ENCODE peak calls at places on chromosomes 4 and X, in seven cellular contexts. H, Y, A, G, D, N and V are unnamed samples.

GRCh38 chr4:145482209-145483021 is 762 bp downstream of the SMAD1 start:
- DNase-seq in A (peak; percentile 50), N (peak; percentile 72), G (peak; percentile 58), H (peak; percentile 61), D (peak; percentile 76), Y (peak; percentile 55), V (no peak)

GRCh38 chrX:101395789-101396188 is 5.0 kb downstream of the RPL36A start:
- DNase-seq in D (no peak), A (no peak), N (no peak), G (no peak), H (no peak), Y (no peak), V (no peak)

GRCh38 chr4:108783666-108784463 is 21.0 kb upstream of the ETNPPL start:
- DNase-seq in A (no peak), H (peak; percentile 2), G (no peak), D (no peak), Y (no peak), N (peak; percentile 37), V (no peak)

GRCh38 chrX:20060961-20061868 is 55.5 kb downstream of the MAP7D2 start:
- DNase-seq in N (no peak), D (no peak), G (no peak), Y (no peak), H (no peak), A (no peak), V (no peak)

GRCh38 chrX:129957241-129958099 is 25.0 kb upstream of the BCORL1 start:
- DNase-seq in D (peak; percentile 55), G (peak; percentile 62), A (peak; percentile 61), H (peak; percentile 30), Y (peak; percentile 67), N (peak; percentile 20), V (no peak)

GRCh38 chr4:3747582-3747906 is 18.6 kb upstream of the ADRA2C start:
- DNase-seq in Y (no peak), D (peak; percentile 9), A (peak; percentile 67), N (no peak), G (peak; percentile 39), H (no peak), V (no peak)

GRCh38 chr4:78984593-78984992 is 45.4 kb upstream of the PAQR3 start:
- DNase-seq in H (no peak), N (no peak), A (no peak), Y (no peak), D (no peak), G (no peak), V (no peak)

GRCh38 chrX:82676386-82676785 is 831.7 kb upstream of the POU3F4 start:
- DNase-seq in H (no peak), Y (no peak), D (no peak), N (no peak), G (no peak), A (no peak), V (no peak)

GRCh38 chrX:40105016-40105790 is 7.4 kb upstream of the BCOR start:
- DNase-seq in D (no peak), Y (peak; percentile 54), H (no peak), G (no peak), A (no peak), N (no peak), V (no peak)

GRCh38 chr4:128979934-128980333 is 113.4 kb downstream of the SCLT1 start:
- DNase-seq in N (peak; percentile 93), A (no peak), Y (no peak), H (no peak), G (no peak), D (no peak), V (peak; percentile 47)

GRCh38 chr4:145130788-145131398 is 32.8 kb downstream of the ABCE1 start:
- DNase-seq in D (no peak), H (no peak), Y (no peak), G (peak; percentile 28), A (no peak), N (peak; percentile 92), V (no peak)

GRCh38 chr4:4720671-4721070 is 138.8 kb upstream of the MSX1 start:
- DNase-seq in N (no peak), A (no peak), H (peak; percentile 72), Y (no peak), D (no peak), G (peak; percentile 24), V (no peak)

GRCh38 chr4:7151668-7152227 is 40.6 kb upstream of the SORCS2 start:
- DNase-seq in N (no peak), G (no peak), D (no peak), H (no peak), A (no peak), Y (no peak), V (no peak)

GRCh38 chrX:106980952-106981626 is 18.9 kb downstream of the MORC4 start:
- DNase-seq in N (no peak), H (no peak), G (no peak), A (no peak), D (no peak), Y (no peak), V (no peak)

GRCh38 chr4:94880976-94881375 is 123.2 kb downstream of the BMPR1B start:
- DNase-seq in H (no peak), Y (no peak), G (no peak), A (no peak), D (no peak), N (no peak), V (no peak)